ENCODE peak calls at places on chromosomes 5 and 9, in four cellular contexts. One of them, this sample, is unnamed.

GRCh38 chr9:21833090-21833801 is 30.8 kb downstream of the MTAP start:
- DNase-seq in T-helper 2 cell: no peak
- DNase-seq in AG10803: no peak
- DNase-seq in AG09319: no peak
- DNase-seq in this sample: no peak

GRCh38 chr5:159912033-159912800 is 4.1 kb upstream of the ADRA1B start:
- DNase-seq in AG10803: peak; percentile 83
- DNase-seq in T-helper 2 cell: no peak
- DNase-seq in AG09319: no peak
- DNase-seq in this sample: peak; percentile 69

GRCh38 chr5:55908804-55909203 is 57.6 kb downstream of the IL31RA start:
- DNase-seq in AG09319: no peak
- DNase-seq in T-helper 2 cell: no peak
- DNase-seq in AG10803: peak; percentile 52
- DNase-seq in this sample: no peak

GRCh38 chr9:129414377-129415021 is 206.4 kb downstream of the C9orf50 start:
- DNase-seq in AG09319: peak; percentile 50
- DNase-seq in T-helper 2 cell: peak; percentile 28
- DNase-seq in AG10803: peak; percentile 79
- DNase-seq in this sample: peak; percentile 55

GRCh38 chr9:107471562-107471961 is 18.0 kb downstream of the KLF4 start:
- DNase-seq in AG10803: no peak
- DNase-seq in AG09319: no peak
- DNase-seq in T-helper 2 cell: no peak
- DNase-seq in this sample: peak; percentile 29

GRCh38 chr5:2335727-2336515 is 415.6 kb downstream of the IRX2 start:
- DNase-seq in AG10803: no peak
- DNase-seq in AG09319: no peak
- DNase-seq in T-helper 2 cell: no peak
- DNase-seq in this sample: no peak

GRCh38 chr9:36091028-36091953 is 45.2 kb upstream of the GLIPR2 start:
- DNase-seq in AG10803: peak; percentile 82
- DNase-seq in AG09319: peak; percentile 36
- DNase-seq in T-helper 2 cell: no peak
- DNase-seq in this sample: peak; percentile 50

GRCh38 chr5:124452389-124452788 is 294.1 kb downstream of the ZNF608 start:
- DNase-seq in T-helper 2 cell: no peak
- DNase-seq in AG09319: no peak
- DNase-seq in AG10803: no peak
- DNase-seq in this sample: no peak

GRCh38 chr5:159099049-159099760 is 511 bp downstream of the EBF1 start:
- DNase-seq in AG10803: peak; percentile 59
- DNase-seq in AG09319: no peak
- DNase-seq in T-helper 2 cell: peak; percentile 72
- DNase-seq in this sample: peak; percentile 64

GRCh38 chr9:106861585-106862114 is 1.3 kb upstream of the ZNF462 start:
- DNase-seq in AG10803: no peak
- DNase-seq in T-helper 2 cell: no peak
- DNase-seq in AG09319: no peak
- DNase-seq in this sample: no peak

GRCh38 chr5:176629853-176630680 is at the start of the genes EIF4E1B and SNCB:
- DNase-seq in AG10803: no peak
- DNase-seq in AG09319: no peak
- DNase-seq in T-helper 2 cell: peak; percentile 66
- DNase-seq in this sample: peak; percentile 79